ENCODE peak calls at places on chromosomes 13 and 19, in eight cellular contexts. S is AG10803; M is choroid plexus epithelial cell; C is B cell; T is A549; O is activated CD8-positive, alpha-beta T cell treated with anti-CD3 and anti-CD28 coated beads for 36 hours; E is CD4-positive, alpha-beta T cell; F is IMR-90. B is an unnamed sample.

GRCh38 chr19:1767464-1767933 is 14.2 kb downstream of the ONECUT3 start:
- DNase-seq in M (no peak), T (no peak), E (peak; percentile 40), O (peak; percentile 66), C (peak; percentile 92), F (no peak), S (peak; percentile 9), B (peak; percentile 88)

GRCh38 chr19:18274303-18274775 is at the start of gene IQCN:
- DNase-seq in S (no peak), C (peak; percentile 53), E (peak; percentile 43), F (no peak), M (peak; percentile 42), T (peak; percentile 64), O (peak; percentile 80), B (no peak)

GRCh38 chr19:29548483-29549085 is 22.8 kb downstream of the VSTM2B start:
- DNase-seq in O (no peak), C (no peak), M (no peak), F (no peak), E (no peak), T (no peak), S (no peak), B (no peak)

GRCh38 chr19:4589579-4590410 is 30.3 kb upstream of the SEMA6B start:
- DNase-seq in O (peak; percentile 52), C (peak; percentile 50), S (no peak), E (no peak), M (no peak), F (no peak), T (no peak), B (peak; percentile 70)

GRCh38 chr19:49488046-49488862 is 846 bp downstream of the RPL13A start:
- DNase-seq in S (no peak), E (no peak), T (no peak), M (no peak), C (no peak), F (no peak), O (no peak), B (no peak)

GRCh38 chr19:54952591-54953344 is 5.4 kb upstream of the NLRP7 start:
- DNase-seq in O (no peak), E (no peak), T (peak; percentile 46), M (peak; percentile 18), S (no peak), C (no peak), F (no peak), B (no peak)

GRCh38 chr13:94345374-94346195 is 133.9 kb downstream of the DCT start:
- DNase-seq in O (no peak), E (no peak), C (no peak), S (peak; percentile 59), M (peak; percentile 65), F (peak; percentile 44), T (peak; percentile 24), B (no peak)

GRCh38 chr13:54092686-54093085 is 1064.1 kb downstream of the OLFM4 start:
- DNase-seq in F (no peak), E (no peak), C (no peak), M (no peak), S (no peak), O (no peak), T (no peak), B (no peak)

GRCh38 chr13:111883571-111884343 is 183.2 kb upstream of the SOX1 start:
- DNase-seq in F (no peak), T (no peak), E (no peak), O (no peak), C (no peak), M (no peak), S (no peak), B (no peak)

GRCh38 chr19:8393871-8394250 is 3.7 kb downstream of the RAB11B start:
- DNase-seq in C (no peak), M (no peak), S (no peak), F (no peak), E (no peak), T (no peak), O (no peak), B (no peak)

GRCh38 chr19:35352448-35353304 is 5.0 kb downstream of the FFAR1 start:
- DNase-seq in C (peak; percentile 81), O (peak; percentile 82), F (peak; percentile 64), S (peak; percentile 69), E (peak; percentile 55), M (peak; percentile 91), T (peak; percentile 87), B (peak; percentile 82)

GRCh38 chr13:33110713-33111413 is 94.6 kb downstream of the KL start:
- DNase-seq in E (no peak), T (no peak), C (no peak), S (peak; percentile 87), F (peak; percentile 56), O (no peak), M (peak; percentile 65), B (peak; percentile 38)

DNA sequence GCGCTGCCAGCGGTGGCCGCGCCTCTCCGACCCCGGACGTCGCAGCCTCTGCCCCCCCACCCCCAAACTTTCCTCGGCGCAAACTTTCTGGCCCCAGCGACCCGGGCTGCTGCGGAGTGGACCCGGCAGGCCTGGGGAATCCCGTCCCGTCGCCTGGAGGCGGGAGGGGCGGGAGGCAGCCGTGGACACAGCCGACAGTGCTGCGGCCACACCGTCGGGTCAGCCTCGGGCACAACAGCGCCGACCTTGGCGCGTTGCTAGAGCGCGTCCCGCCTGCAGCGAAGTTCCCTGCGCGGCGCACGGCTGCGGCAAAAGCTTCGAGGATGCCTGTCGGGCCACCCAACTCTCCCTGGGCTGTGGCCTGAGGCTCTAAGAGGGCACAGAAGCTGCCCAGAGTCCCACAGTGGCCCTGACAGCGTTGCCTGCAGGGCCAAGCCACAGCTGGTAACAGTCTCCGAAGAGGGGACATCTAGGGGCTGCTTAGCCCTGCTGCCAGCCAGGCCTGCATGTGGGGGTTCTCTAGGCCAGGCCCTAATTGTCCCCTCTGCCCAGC is 1.3 kb downstream of the NFIX start:
- DNase-seq in S (peak; percentile 45), F (peak; percentile 22), T (no peak), C (peak; percentile 52), O (no peak), E (no peak), M (no peak), B (no peak)
- TF ChIP-seq CTCF in S (peak; percentile 14), F (no peak), T (no peak), C (no peak), O (no peak), E (no peak), M (no peak), B (no peak)

GRCh38 chr13:44031555-44031954 is 151.9 kb downstream of the LACC1 start:
- DNase-seq in C (no peak), S (no peak), M (no peak), E (no peak), O (no peak), F (no peak), T (no peak), B (no peak)
- TF ChIP-seq CTCF in C (no peak), S (no peak), M (no peak), E (no peak), O (no peak), F (no peak), T (no peak), B (no peak)

GRCh38 chr13:110565296-110565695 is 3.8 kb upstream of the RAB20 start:
- DNase-seq in T (no peak), E (no peak), C (no peak), F (no peak), M (peak; percentile 23), S (no peak), O (no peak), B (no peak)

GRCh38 chr13:110562696-110563462 is 1.4 kb upstream of the RAB20 start:
- DNase-seq in O (no peak), F (no peak), M (no peak), S (no peak), C (no peak), T (no peak), E (no peak), B (no peak)

GRCh38 chr13:110563463-110563774 is 1.9 kb upstream of the RAB20 start:
- DNase-seq in T (no peak), S (no peak), C (no peak), M (no peak), F (no peak), E (no peak), O (no peak), B (no peak)

GRCh38 chr13:110566201-110566600 is 4.7 kb upstream of the RAB20 start:
- DNase-seq in F (no peak), C (no peak), M (no peak), T (no peak), E (no peak), S (no peak), O (no peak), B (no peak)

DNA sequence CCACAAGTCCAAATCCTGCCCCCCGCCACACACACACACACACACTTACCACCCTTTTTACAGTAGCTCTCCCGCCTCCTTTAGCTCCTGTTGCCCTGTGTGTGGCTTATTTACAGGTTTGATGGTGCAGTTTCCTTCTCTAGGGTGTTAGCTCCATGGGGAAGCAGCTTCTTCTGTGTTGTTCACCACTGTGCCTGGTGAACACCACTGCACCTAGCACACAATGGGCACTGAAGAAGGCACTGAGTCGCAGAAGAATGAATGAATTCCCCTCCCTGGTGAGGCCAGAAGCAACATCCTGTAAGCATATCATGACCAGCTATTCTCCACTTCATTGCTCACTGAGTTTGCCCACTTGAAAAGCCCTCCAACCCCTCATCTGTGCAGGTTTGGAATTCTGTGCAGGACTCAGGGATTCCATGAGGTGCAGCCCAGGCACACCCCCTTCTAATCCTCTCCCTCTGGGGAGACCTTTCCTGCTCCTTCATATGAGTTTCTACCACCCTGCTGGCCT is 3.0 kb upstream of the RAB20 start:
- DNase-seq in E (no peak), O (no peak), C (no peak), M (no peak), F (no peak), T (no peak), S (no peak), B (no peak)
- TF ChIP-seq CTCF in E (no peak), O (no peak), C (no peak), M (no peak), F (no peak), T (no peak), S (no peak), B (no peak)

GRCh38 chr13:49676581-49677298 is 14.5 kb downstream of the EBPL start:
- DNase-seq in C (no peak), S (no peak), M (no peak), F (no peak), E (no peak), O (no peak), T (no peak), B (no peak)

GRCh38 chr13:49683489-49683888 is 7.8 kb downstream of the EBPL start:
- DNase-seq in M (no peak), C (no peak), S (no peak), O (peak; percentile 15), E (no peak), T (no peak), F (no peak), B (peak; percentile 38)

GRCh38 chr13:49678172-49678914 is 12.9 kb downstream of the EBPL start:
- DNase-seq in C (no peak), F (no peak), S (no peak), T (no peak), O (no peak), E (no peak), M (no peak), B (no peak)

GRCh38 chr13:49681837-49682236 is 9.4 kb downstream of the EBPL start:
- DNase-seq in S (peak; percentile 53), M (peak; percentile 23), C (no peak), T (no peak), O (no peak), E (no peak), F (peak; percentile 55), B (no peak)

DNA sequence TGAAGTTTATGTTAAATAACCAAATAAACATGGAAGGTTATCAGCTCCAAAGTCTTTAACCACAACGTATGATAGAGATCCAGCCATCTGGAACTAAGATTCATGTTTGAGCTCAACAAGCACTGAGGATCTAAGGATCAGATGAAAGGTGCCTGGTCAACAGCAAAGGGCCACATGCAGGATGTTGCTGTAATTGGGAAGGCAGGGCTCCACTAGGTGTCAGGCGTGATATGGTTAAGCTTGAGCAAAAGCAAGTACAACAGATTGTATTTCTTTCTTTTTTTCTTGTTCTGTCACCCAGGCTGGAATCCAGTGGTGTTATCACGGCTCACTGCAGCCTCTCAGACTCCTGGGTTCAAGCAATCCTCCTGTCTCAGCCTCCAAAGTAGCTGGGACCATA is 12.0 kb downstream of the EBPL start:
- DNase-seq in E (no peak), M (peak; percentile 82), F (peak; percentile 35), S (no peak), T (peak; percentile 11), C (no peak), O (peak; percentile 28), B (peak; percentile 43)
- TF ChIP-seq CTCF in E (no peak), M (peak; percentile 79), F (peak; percentile 22), S (peak; percentile 26), T (peak; percentile 10), C (no peak), O (peak; percentile 18), B (peak; percentile 58)